ENCODE peak calls at places on chromosomes 6 and 20, in eight cellular contexts. L is spleen, E is prostate gland, Z is adrenal gland, W is A549, N is endothelial cell of umbilical vein, J is ovary, Y is H1. H is an unnamed sample.

GRCh38 chr6:50442531-50443040 is 270.7 kb upstream of the TFAP2D start:
- DNase-seq in L (no peak), N (no peak), Y (no peak), W (no peak), E (no peak), Z (no peak), J (no peak), H (no peak)

GRCh38 chr6:13444604-13445003 is 42.8 kb downstream of the GFOD1 start:
- DNase-seq in E (no peak), L (no peak), N (no peak), W (no peak), Y (no peak), Z (no peak), J (no peak), H (no peak)

GRCh38 chr6:52162940-52163908 is 23.0 kb upstream of the IL17A start:
- DNase-seq in N (peak), E (no peak), Y (no peak), W (peak), Z (no peak), L (no peak), J (no peak), H (peak)

GRCh38 chr6:22412994-22413393 is 116.2 kb upstream of the PRL start:
- DNase-seq in E (no peak), Y (no peak), W (no peak), N (no peak), Z (no peak), L (no peak), J (no peak), H (no peak)

GRCh38 chr6:29826271-29826670 is 1.4 kb upstream of the HLA-G start:
- DNase-seq in N (no peak), Z (no peak), W (no peak), L (no peak), Y (no peak), E (no peak), J (no peak), H (no peak)

GRCh38 chr6:82275686-82276085 is 28.1 kb upstream of the IBTK start:
- DNase-seq in Z (no peak), W (no peak), N (no peak), J (no peak), Y (no peak), L (no peak), E (no peak), H (no peak)

GRCh38 chr6:21749754-21750153 is 156.2 kb downstream of the SOX4 start:
- DNase-seq in W (no peak), Y (no peak), Z (no peak), N (no peak), J (no peak), E (no peak), L (no peak), H (no peak)

GRCh38 chr6:148776321-148776966 is 29.6 kb downstream of the UST start:
- DNase-seq in Z (peak), E (no peak), W (no peak), N (no peak), L (no peak), J (no peak), Y (no peak), H (peak)

GRCh38 chr6:111625511-111626331 is 20.0 kb upstream of the TRAF3IP2 start:
- DNase-seq in E (no peak), L (no peak), Y (no peak), N (peak), Z (no peak), J (no peak), W (no peak), H (no peak)

GRCh38 chr6:112366695-112367546 is 19.8 kb downstream of the RFPL4B start:
- DNase-seq in W (no peak), N (no peak), Y (no peak), L (peak), Z (no peak), J (no peak), E (no peak), H (no peak)

GRCh38 chr20:34037121-34037520 is 43.4 kb downstream of the RALY start:
- DNase-seq in L (peak), W (no peak), N (no peak), E (no peak), Z (no peak), J (peak), Y (no peak), H (peak)

GRCh38 chr6:17588011-17588410 is 12.1 kb upstream of the FAM8A1 start:
- DNase-seq in Z (no peak), J (no peak), L (no peak), E (no peak), W (no peak), Y (no peak), N (no peak), H (no peak)

GRCh38 chr6:22295145-22295544 is 1.7 kb downstream of the PRL start:
- DNase-seq in J (no peak), N (no peak), Y (no peak), Z (no peak), E (no peak), W (no peak), L (no peak), H (no peak)

GRCh38 chr6:23446394-23447001 is 679.5 kb upstream of the NRSN1 start:
- DNase-seq in N (peak), E (no peak), W (peak), L (no peak), Z (no peak), J (no peak), Y (no peak), H (peak)

GRCh38 chr6:20377623-20378265 is 23.9 kb upstream of the E2F3 start:
- DNase-seq in W (no peak), J (no peak), L (no peak), Y (no peak), E (no peak), Z (no peak), N (peak), H (no peak)

GRCh38 chr20:13613917-13614316 is 24.8 kb downstream of the TASP1 start:
- DNase-seq in Z (no peak), J (no peak), L (no peak), E (no peak), N (peak), Y (no peak), W (no peak), H (no peak)

GRCh38 chr6:114712129-114712662 is 369.4 kb upstream of the HS3ST5 start:
- DNase-seq in Y (no peak), N (no peak), Z (no peak), E (no peak), J (no peak), L (no peak), W (no peak), H (no peak)

GRCh38 chr20:41138527-41139226 is 1.3 kb downstream of the PLCG1 start:
- DNase-seq in W (no peak), L (no peak), Y (no peak), J (peak), Z (peak), N (peak), E (no peak), H (no peak)

GRCh38 chr6:105209950-105210706 is 30.3 kb upstream of the POPDC3 start:
- DNase-seq in J (no peak), E (no peak), Z (no peak), N (peak), W (peak), Y (no peak), L (no peak), H (peak)

GRCh38 chr20:59121714-59122376 is 41.8 kb upstream of the ZNF831 start:
- DNase-seq in J (no peak), Y (no peak), E (no peak), L (no peak), W (no peak), N (no peak), Z (no peak), H (no peak)

GRCh38 chr6:5181494-5182287 is 79.1 kb downstream of the LYRM4 start:
- DNase-seq in N (no peak), Y (no peak), J (no peak), W (peak), Z (no peak), L (no peak), E (no peak), H (peak)

GRCh38 chr6:140002406-140003022 is 628.1 kb upstream of the CITED2 start:
- DNase-seq in W (no peak), L (no peak), Y (no peak), E (no peak), J (no peak), Z (no peak), N (no peak), H (no peak)

GRCh38 chr20:36149469-36149868 is 5.1 kb upstream of the EPB41L1 start:
- DNase-seq in Z (peak), Y (no peak), J (no peak), L (no peak), N (no peak), E (no peak), W (no peak), H (no peak)

GRCh38 chr6:87943191-87943590 is 104.5 kb upstream of the SPACA1 start:
- DNase-seq in N (no peak), W (no peak), L (no peak), E (no peak), Z (no peak), Y (no peak), J (no peak), H (no peak)

GRCh38 chr20:61584851-61585250 is 332.8 kb downstream of the CDH4 start:
- DNase-seq in J (no peak), N (no peak), Z (no peak), Y (no peak), W (no peak), L (no peak), E (no peak), H (no peak)

GRCh38 chr6:41519748-41520699 is 26.2 kb upstream of the FOXP4 start:
- DNase-seq in N (no peak), W (no peak), Y (no peak), L (no peak), J (no peak), E (no peak), Z (no peak), H (no peak)
- TF ChIP-seq POLR2A in N (no peak), W (no peak), Y (no peak), L (no peak), J (no peak), E (no peak), Z (no peak), H (no peak)

GRCh38 chr6:43969158-43969981 is 157.9 kb downstream of the MRPL14 start:
- DNase-seq in L (no peak), J (no peak), W (no peak), E (no peak), N (no peak), Z (no peak), Y (no peak), H (no peak)
- TF ChIP-seq POLR2A in L (no peak), J (no peak), W (no peak), E (no peak), N (no peak), Z (no peak), Y (no peak), H (no peak)

GRCh38 chr6:43427406-43428111 is at the start of gene ABCC10:
- DNase-seq in E (peak), L (peak), Y (peak), N (peak), Z (peak), J (peak), W (peak), H (peak)
- TF ChIP-seq POLR2A in E (peak), L (no peak), Y (no peak), N (peak), Z (peak), J (no peak), W (peak), H (peak)

DNA sequence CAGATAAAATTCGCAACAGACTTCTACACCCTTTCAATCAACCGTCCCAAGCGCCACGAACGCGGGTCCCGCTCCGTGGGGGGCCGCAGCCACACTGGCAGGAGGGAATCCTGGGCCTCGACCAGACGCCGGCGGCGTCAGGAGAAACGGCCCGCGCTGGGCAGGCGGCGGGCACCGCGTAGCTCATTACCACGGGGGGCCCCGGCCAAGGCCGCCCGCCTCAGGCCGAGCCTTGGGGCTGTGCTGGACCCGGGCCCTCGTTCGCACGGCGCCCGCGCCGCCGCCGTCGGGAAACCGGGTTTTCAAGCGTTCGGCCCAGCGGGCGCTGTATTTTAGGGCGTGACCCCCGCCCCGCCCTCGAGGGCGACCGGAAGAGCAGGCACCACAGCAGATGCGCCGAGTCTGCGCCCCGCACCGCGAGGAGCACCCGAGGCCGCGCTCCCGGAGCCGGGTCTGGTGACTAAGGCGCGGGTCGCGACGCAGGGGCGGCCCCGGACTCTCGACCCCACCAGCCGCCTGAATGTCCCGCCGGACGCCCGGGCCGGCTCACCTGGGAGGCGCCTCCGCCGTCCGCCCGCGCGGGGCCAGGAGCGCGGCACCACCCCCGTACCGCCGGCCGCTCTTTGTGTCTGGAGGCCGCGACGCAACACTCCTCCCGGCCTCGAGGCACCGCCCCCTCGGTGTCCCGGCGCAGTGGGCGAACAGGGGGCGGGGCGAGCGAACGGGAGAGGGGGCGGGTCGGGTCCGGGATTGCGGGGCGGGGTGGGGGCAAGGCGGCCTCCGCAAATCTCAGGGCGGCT is at the start of gene NINL:
- DNase-seq in Y (peak), J (peak), L (peak), E (peak), N (peak), W (peak), Z (peak), H (no peak)
- TF ChIP-seq POLR2A in Y (peak), J (peak), L (no peak), E (peak), N (peak), W (peak), Z (peak), H (no peak)

GRCh38 chr6:122399348-122400120 is at the start of gene HSF2:
- DNase-seq in Y (peak), Z (peak), E (peak), J (peak), N (peak), L (peak), W (peak), H (peak)
- TF ChIP-seq POLR2A in Y (peak), Z (peak), E (peak), J (peak), N (peak), L (no peak), W (peak), H (peak)

GRCh38 chr20:1465470-1466210 is 1.0 kb downstream of the NSFL1C start:
- DNase-seq in J (no peak), W (no peak), N (no peak), Z (no peak), E (no peak), L (no peak), Y (no peak), H (no peak)

GRCh38 chr20:1467082-1467354 is 369 bp upstream of the NSFL1C start:
- DNase-seq in W (no peak), E (no peak), Z (no peak), Y (no peak), L (no peak), N (no peak), J (no peak), H (no peak)

GRCh38 chr20:1468117-1468624 is 1.5 kb upstream of the NSFL1C start:
- DNase-seq in N (no peak), L (no peak), E (no peak), J (no peak), Z (no peak), Y (no peak), W (no peak), H (peak)

GRCh38 chr20:1467355-1468116 is 887 bp upstream of the NSFL1C start:
- DNase-seq in L (peak), Z (peak), E (no peak), W (no peak), J (peak), Y (no peak), N (no peak), H (peak)

DNA sequence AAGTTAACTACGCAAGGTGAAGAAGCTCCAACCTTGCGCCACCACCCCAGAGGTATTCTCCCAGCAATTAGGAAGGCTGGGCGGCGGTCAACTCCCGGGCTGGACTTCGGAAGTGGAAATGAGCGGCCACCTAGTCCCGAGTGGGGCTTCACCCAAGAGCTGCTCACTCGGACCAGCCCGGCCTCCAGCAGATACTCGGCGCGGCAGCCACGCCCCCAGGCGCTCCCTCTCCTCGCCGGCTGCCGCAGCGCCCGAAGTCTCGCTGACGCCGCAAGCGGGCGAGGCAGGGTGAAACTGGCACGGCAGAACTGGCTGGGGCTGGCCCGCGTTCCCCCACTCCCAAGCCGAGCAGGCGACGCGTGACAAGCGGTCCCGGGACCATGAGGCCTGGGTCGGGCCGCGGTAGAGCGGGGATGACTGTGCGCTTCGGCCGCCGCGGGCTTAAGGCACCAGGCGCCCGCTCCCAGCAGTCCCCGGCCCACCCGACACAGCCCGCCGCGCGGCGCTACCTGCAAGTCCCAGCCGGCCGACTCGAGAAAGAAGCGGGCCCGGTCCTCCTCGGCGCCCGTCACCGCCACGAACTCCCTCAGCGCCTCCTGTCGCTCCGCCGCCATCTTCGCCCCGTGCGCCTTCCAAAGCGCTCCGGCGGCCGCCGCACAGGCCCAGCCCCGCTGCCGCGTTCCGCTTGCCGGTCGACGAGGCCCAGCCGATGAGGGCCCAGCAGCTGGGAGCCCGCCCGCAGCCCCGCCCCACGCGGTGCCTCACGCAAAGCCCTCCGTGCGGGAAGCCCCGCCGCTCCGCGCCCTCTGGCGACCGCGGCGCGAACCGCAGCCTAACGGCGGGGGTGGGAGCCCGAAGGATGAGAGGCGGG is at the start of gene NSFL1C:
- DNase-seq in N (peak), J (peak), Y (peak), L (peak), Z (peak), W (peak), E (peak), H (peak)
- TF ChIP-seq POLR2A in N (peak), J (peak), Y (peak), L (peak), Z (peak), W (peak), E (peak), H (peak)

GRCh38 chr6:26043389-26044139 is 43.7 kb upstream of the HFE start:
- DNase-seq in Y (no peak), W (peak), E (peak), Z (peak), N (peak), L (peak), J (peak), H (peak)
- TF ChIP-seq POLR2A in Y (no peak), W (no peak), E (peak), Z (peak), N (peak), L (peak), J (peak), H (peak)

H was measured in NB4.